ENCODE peak calls at places on chromosomes 12 and 14, in nine cellular contexts. F is activated CD8-positive, alpha-beta T cell treated with anti-CD3 and anti-CD28 coated beads for 36 hours; K is fibroblast of the aortic adventitia; U is AG20443; Z is head of caudate nucleus; T is brain microvascular endothelial cell; Q is AG09309; X is EH; E is cardiac muscle cell. I is an unnamed sample.

GRCh38 chr12:95700316-95700785 is 90.2 kb downstream of the NTN4 start:
- DNase-seq in U (peak; percentile 82), T (peak; percentile 82), Q (peak; percentile 80), K (peak; percentile 97), Z (no peak), E (no peak), F (no peak), X (peak; percentile 97), I (peak; percentile 90)

GRCh38 chr14:68710776-68711175 is 82.1 kb downstream of the ZFP36L1 start:
- DNase-seq in K (no peak), T (no peak), E (no peak), X (no peak), U (no peak), Z (no peak), Q (no peak), F (no peak), I (no peak)

GRCh38 chr12:46152456-46152855 is 116.4 kb downstream of the SLC38A1 start:
- DNase-seq in Q (no peak), T (no peak), U (no peak), K (no peak), E (no peak), F (no peak), X (no peak), Z (peak; percentile 62), I (no peak)

GRCh38 chr12:16573652-16574077 is 32.3 kb downstream of the LMO3 start:
- DNase-seq in E (peak; percentile 67), X (no peak), Z (no peak), Q (no peak), T (no peak), K (no peak), U (peak; percentile 8), F (no peak), I (no peak)

GRCh38 chr14:53355581-53356112 is 202.5 kb upstream of the DDHD1 start:
- DNase-seq in T (peak; percentile 60), E (peak; percentile 8), U (peak; percentile 53), Z (no peak), X (peak; percentile 76), F (no peak), Q (peak; percentile 54), K (peak; percentile 58), I (peak; percentile 4)

GRCh38 chr12:100163416-100164152 is 20.9 kb upstream of the BLTP3B start:
- DNase-seq in T (peak; percentile 9), K (peak; percentile 48), U (peak; percentile 92), Q (no peak), Z (peak; percentile 74), X (peak; percentile 61), E (peak; percentile 91), F (peak; percentile 82), I (peak; percentile 37)

GRCh38 chr12:61355105-61355504 is 905.1 kb upstream of the USP15 start:
- DNase-seq in T (no peak), U (no peak), E (no peak), K (no peak), F (no peak), Q (no peak), Z (no peak), X (no peak), I (no peak)

GRCh38 chr12:111699-112591 is 45.4 kb downstream of the IQSEC3 start:
- DNase-seq in K (no peak), X (no peak), E (no peak), Z (no peak), T (no peak), Q (no peak), F (no peak), U (no peak), I (no peak)

GRCh38 chr14:76584271-76584702 is 177.0 kb upstream of the VASH1 start:
- DNase-seq in K (no peak), E (no peak), F (no peak), X (peak; percentile 3), T (no peak), U (no peak), Z (no peak), Q (no peak), I (no peak)